ENCODE peak calls at places on chromosome 4, in six cellular contexts. V is ovary, B is H1, T is heart left ventricle, C is right lobe of liver, R is transverse colon. J is an unnamed sample.

GRCh38 chr4:114642173-114642780 is 43.7 kb downstream of the UGT8 start:
- DNase-seq in V (no peak), B (no peak), T (no peak), C (no peak), R (no peak), J (no peak)

GRCh38 chr4:27001398-27002164 is 140.9 kb downstream of the STIM2 start:
- DNase-seq in V (no peak), B (no peak), T (no peak), C (no peak), R (no peak), J (no peak)

GRCh38 chr4:40842725-40843401 is 93.1 kb downstream of the NSUN7 start:
- DNase-seq in V (no peak), B (no peak), T (no peak), C (no peak), R (no peak), J (peak)

GRCh38 chr4:117135634-117136354 is 50.4 kb upstream of the TRAM1L1 start:
- DNase-seq in V (no peak), B (no peak), T (no peak), C (no peak), R (no peak), J (no peak)

GRCh38 chr4:16001484-16001858 is 38.5 kb upstream of the FGFBP2 start:
- DNase-seq in V (peak), B (peak), T (no peak), C (no peak), R (peak), J (peak)

GRCh38 chr4:138828926-138829325 is 186.7 kb upstream of the NOCT start:
- DNase-seq in V (no peak), B (no peak), T (no peak), C (no peak), R (no peak), J (no peak)

GRCh38 chr4:105257817-105258495 is 111.3 kb downstream of the TET2 start:
- DNase-seq in V (no peak), B (no peak), T (no peak), C (no peak), R (no peak), J (no peak)

GRCh38 chr4:55348436-55348835 is 2.4 kb downstream of the SRD5A3 start:
- DNase-seq in V (no peak), B (no peak), T (no peak), C (no peak), R (no peak), J (no peak)

GRCh38 chr4:13670456-13671150 is 43.1 kb upstream of the BOD1L1 start:
- DNase-seq in V (no peak), B (no peak), T (no peak), C (no peak), R (no peak), J (no peak)

GRCh38 chr4:48904541-48905142 is 1.9 kb downstream of the OCIAD2 start:
- DNase-seq in V (no peak), B (no peak), T (no peak), C (no peak), R (no peak), J (no peak)

GRCh38 chr4:144955104-144955503 is 142.9 kb downstream of the ANAPC10 start:
- DNase-seq in V (no peak), B (no peak), T (no peak), C (no peak), R (no peak), J (no peak)

GRCh38 chr4:173536808-173537429 is 6.9 kb upstream of the HAND2 start:
- DNase-seq in V (no peak), B (peak), T (no peak), C (no peak), R (no peak), J (peak)

GRCh38 chr4:109701566-109702399 is 1.5 kb downstream of the CASP6 start:
- DNase-seq in V (no peak), B (peak), T (no peak), C (no peak), R (peak), J (no peak)

GRCh38 chr4:81499840-81500239 is 28.1 kb upstream of the RASGEF1B start:
- DNase-seq in V (no peak), B (no peak), T (no peak), C (no peak), R (peak), J (no peak)

GRCh38 chr4:26823583-26823982 is 37.1 kb upstream of the STIM2 start:
- DNase-seq in V (no peak), B (no peak), T (no peak), C (no peak), R (no peak), J (no peak)

GRCh38 chr4:22338806-22339205 is 177.1 kb downstream of the ADGRA3 start:
- DNase-seq in V (no peak), B (no peak), T (no peak), C (no peak), R (no peak), J (no peak)

GRCh38 chr4:153154010-153154975 is 50.0 kb upstream of the TRIM2 start:
- DNase-seq in V (no peak), B (no peak), T (no peak), C (no peak), R (peak), J (no peak)

GRCh38 chr4:36322921-36323354 is 41.5 kb downstream of the DTHD1 start:
- DNase-seq in V (no peak), B (no peak), T (no peak), C (no peak), R (no peak), J (no peak)

GRCh38 chr4:185143596-185143969 is 517 bp downstream of the SLC25A4 start:
- DNase-seq in V (no peak), B (no peak), T (peak), C (peak), R (peak), J (peak)

GRCh38 chr4:56004235-56004634 is 55.5 kb downstream of the CEP135 start:
- DNase-seq in V (no peak), B (no peak), T (no peak), C (no peak), R (no peak), J (no peak)

GRCh38 chr4:83405844-83406816 is 49.5 kb downstream of the HELQ start:
- DNase-seq in V (no peak), B (no peak), T (no peak), C (no peak), R (no peak), J (no peak)

GRCh38 chr4:173252024-173252935 is 81.9 kb downstream of the HMGB2 start:
- DNase-seq in V (peak), B (no peak), T (no peak), C (no peak), R (peak), J (peak)

GRCh38 chr4:152724494-152724893 is 44.7 kb upstream of the TMEM154 start:
- DNase-seq in V (no peak), B (no peak), T (no peak), C (no peak), R (no peak), J (no peak)

GRCh38 chr4:152038238-152038637 is 277.4 kb upstream of the GATB start:
- DNase-seq in V (no peak), B (no peak), T (no peak), C (no peak), R (no peak), J (no peak)

GRCh38 chr4:48698029-48698901 is 81.8 kb downstream of the FRYL start:
- DNase-seq in V (no peak), B (no peak), T (no peak), C (peak), R (peak), J (peak)

GRCh38 chr4:10020871-10021676 is at the start of gene SLC2A9:
- DNase-seq in V (no peak), B (no peak), T (no peak), C (peak), R (peak), J (peak)

GRCh38 chr4:139669335-139669734 is 3.7 kb downstream of the MGST2 start:
- DNase-seq in V (no peak), B (no peak), T (no peak), C (no peak), R (no peak), J (no peak)

GRCh38 chr4:75514949-75515612 is 808 bp downstream of the THAP6 start:
- DNase-seq in V (no peak), B (no peak), T (no peak), C (no peak), R (no peak), J (no peak)

GRCh38 chr4:81743731-81744465 is 272.2 kb upstream of the RASGEF1B start:
- DNase-seq in V (no peak), B (no peak), T (no peak), C (no peak), R (no peak), J (no peak)

GRCh38 chr4:139904406-139904805 is 238.8 kb downstream of the MGST2 start:
- DNase-seq in V (no peak), B (no peak), T (no peak), C (no peak), R (no peak), J (no peak)

GRCh38 chr4:140944539-140944938 is 188.4 kb upstream of the TBC1D9 start:
- DNase-seq in V (no peak), B (no peak), T (no peak), C (no peak), R (no peak), J (no peak)

GRCh38 chr4:3336389-3337356 is 43.9 kb downstream of the RGS12 start:
- DNase-seq in V (no peak), B (no peak), T (no peak), C (no peak), R (no peak), J (no peak)

GRCh38 chr4:106473515-106473914 is 104.9 kb upstream of the GIMD1 start:
- DNase-seq in V (no peak), B (no peak), T (no peak), C (no peak), R (no peak), J (no peak)

GRCh38 chr4:153067376-153067775 is 131.3 kb downstream of the FHDC1 start:
- DNase-seq in V (no peak), B (no peak), T (no peak), C (no peak), R (peak), J (no peak)

GRCh38 chr4:38320349-38320707 is 343.7 kb upstream of the KLF3 start:
- DNase-seq in V (no peak), B (no peak), T (no peak), C (no peak), R (no peak), J (no peak)

GRCh38 chr4:74814052-74814451 is 19.7 kb upstream of the BTC start:
- DNase-seq in V (no peak), B (no peak), T (no peak), C (no peak), R (no peak), J (no peak)

GRCh38 chr4:125650557-125650956 is 335.8 kb downstream of the FAT4 start:
- DNase-seq in V (no peak), B (no peak), T (no peak), C (no peak), R (no peak), J (no peak)

GRCh38 chr4:177403746-177404145 is 38.5 kb downstream of the AGA start:
- DNase-seq in V (no peak), B (no peak), T (no peak), C (no peak), R (no peak), J (no peak)
- H3K4me3 ChIP-seq in V (no peak), B (no peak), T (no peak), C (no peak), R (no peak), J (no peak)

DNA sequence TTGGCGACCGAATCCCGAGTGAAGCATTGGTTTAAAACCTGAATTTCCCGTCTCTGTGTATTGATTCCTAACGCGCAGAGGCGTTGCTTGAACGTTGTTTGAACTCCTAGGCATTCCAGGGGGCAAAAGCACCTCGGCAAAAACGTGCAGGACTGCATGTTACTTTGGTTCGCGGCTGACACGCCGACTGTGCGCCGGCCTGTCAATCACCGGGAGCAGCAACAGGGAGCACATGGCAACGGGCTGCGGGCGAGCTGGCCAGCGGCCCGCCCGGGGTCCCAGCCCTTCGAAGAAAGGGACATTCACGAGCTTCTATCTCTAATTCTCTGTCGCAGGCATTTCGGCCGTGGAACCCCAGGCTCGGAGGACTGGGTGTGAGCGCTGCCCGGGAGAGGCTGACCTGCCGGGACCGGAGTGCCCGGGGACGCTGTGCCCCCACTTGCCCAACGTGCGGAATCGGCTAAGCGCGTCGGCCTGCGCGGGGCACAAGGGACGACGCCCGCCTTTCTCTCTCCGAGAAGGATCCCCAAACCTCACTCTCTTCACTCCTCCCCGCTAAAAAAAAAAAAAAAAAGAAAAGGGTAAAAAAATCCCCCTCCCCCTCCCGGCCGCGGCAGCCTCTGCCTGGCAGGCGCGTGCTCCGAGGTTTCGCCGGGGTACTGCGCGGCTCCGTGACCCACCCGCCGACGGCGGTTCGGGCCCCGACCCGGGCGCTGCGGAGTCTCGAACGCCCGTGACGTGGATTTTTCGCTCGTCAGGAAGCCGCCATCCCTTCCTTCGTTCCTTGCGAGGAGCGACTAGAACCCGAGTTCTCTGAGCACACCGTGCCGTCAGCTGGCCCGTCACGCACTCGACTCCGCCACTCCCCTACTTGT is 918 bp downstream of the SPRY1 start:
- DNase-seq in V (peak), B (peak), T (peak), C (peak), R (peak), J (peak)
- H3K27ac ChIP-seq in V (peak), B (peak), T (peak), C (peak), R (peak), J (peak)

GRCh38 chr4:142875117-142875516 is 29.0 kb upstream of the INPP4B start:
- DNase-seq in V (no peak), B (no peak), T (no peak), C (no peak), R (no peak), J (no peak)
- TF ChIP-seq POLR2A in V (no peak), B (no peak), T (no peak), C (no peak), R (no peak), J (no peak)

DNA sequence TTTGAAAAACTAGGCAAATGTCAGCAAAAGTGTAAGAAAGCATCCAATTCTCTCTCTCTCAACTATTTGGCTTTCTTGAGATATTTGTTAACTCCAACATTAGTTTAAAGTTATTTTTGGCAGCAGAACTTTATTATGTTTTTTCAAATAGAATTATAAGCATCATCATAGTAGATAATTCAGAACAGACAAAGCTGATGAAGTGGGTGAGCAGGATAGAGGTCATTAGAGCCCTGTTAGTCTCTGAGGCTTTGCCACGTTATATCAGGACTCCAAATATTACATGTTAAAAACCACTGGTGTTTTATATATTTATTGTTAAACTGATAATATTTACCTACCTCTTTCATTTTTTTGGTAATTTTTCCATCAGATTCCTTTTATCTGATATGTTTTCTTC is 903.0 kb downstream of the FSTL5 start:
- DNase-seq in V (no peak), B (no peak), T (no peak), C (no peak), R (no peak), J (no peak)
- H3K4me3 ChIP-seq in V (no peak), B (no peak), T (no peak), C (no peak), R (no peak), J (no peak)

GRCh38 chr4:158788608-158789007 is 19.8 kb downstream of the FNIP2 start:
- DNase-seq in V (no peak), B (no peak), T (no peak), C (no peak), R (no peak), J (no peak)

GRCh38 chr4:158782539-158783360 is 13.9 kb downstream of the FNIP2 start:
- DNase-seq in V (no peak), B (no peak), T (no peak), C (no peak), R (no peak), J (no peak)

GRCh38 chr4:158787718-158788441 is 19.1 kb downstream of the FNIP2 start:
- DNase-seq in V (no peak), B (no peak), T (no peak), C (no peak), R (no peak), J (no peak)

GRCh38 chr4:158783775-158784174 is 14.9 kb downstream of the FNIP2 start:
- DNase-seq in V (no peak), B (no peak), T (no peak), C (no peak), R (no peak), J (no peak)

GRCh38 chr4:158786155-158786581 is 17.3 kb downstream of the FNIP2 start:
- DNase-seq in V (no peak), B (no peak), T (no peak), C (no peak), R (no peak), J (no peak)
- H3K27ac ChIP-seq in V (no peak), B (no peak), T (peak), C (peak), R (peak), J (no peak)